ENCODE peak calls at places on chromosomes 16 and 17, in ten cellular contexts. One of them, this sample, is unnamed.

GRCh38 chr16:72172105-72173034 is at the start of gene PMFBP1:
- DNase-seq in effector memory CD4-positive, alpha-beta T cell: no peak
- DNase-seq in aorta: no peak
- DNase-seq in GM06990: peak; percentile 75
- DNase-seq in NCI-H460: no peak
- DNase-seq in pancreas: no peak
- DNase-seq in GM04503: peak; percentile 60
- DNase-seq in CD4-positive, CD25-positive, alpha-beta regulatory T cell: no peak
- DNase-seq in stimulated activated CD4-positive, alpha-beta T cell treated with anti-CD3 and anti-CD28 coated beads, Interleukin-2, amount 100 ng/mL, for 48 hours: no peak
- DNase-seq in activated T-helper 1 cell treated with anti-CD3 and anti-CD28 coated beads, Interleukin-2, amount 50 U/mL, for 16 hours: no peak
- DNase-seq in this sample: peak; percentile 95

GRCh38 chr17:70521821-70522256 is 352.5 kb downstream of the KCNJ2 start:
- DNase-seq in effector memory CD4-positive, alpha-beta T cell: no peak
- DNase-seq in aorta: no peak
- DNase-seq in GM06990: no peak
- DNase-seq in NCI-H460: no peak
- DNase-seq in pancreas: peak; percentile 33
- DNase-seq in GM04503: no peak
- DNase-seq in CD4-positive, CD25-positive, alpha-beta regulatory T cell: no peak
- DNase-seq in stimulated activated CD4-positive, alpha-beta T cell treated with anti-CD3 and anti-CD28 coated beads, Interleukin-2, amount 100 ng/mL, for 48 hours: no peak
- DNase-seq in activated T-helper 1 cell treated with anti-CD3 and anti-CD28 coated beads, Interleukin-2, amount 50 U/mL, for 16 hours: no peak
- DNase-seq in this sample: peak; percentile 23

GRCh38 chr17:56812971-56813388 is 20.7 kb downstream of the C17orf67 start:
- DNase-seq in effector memory CD4-positive, alpha-beta T cell: no peak
- DNase-seq in aorta: no peak
- DNase-seq in GM06990: no peak
- DNase-seq in NCI-H460: no peak
- DNase-seq in pancreas: no peak
- DNase-seq in GM04503: no peak
- DNase-seq in CD4-positive, CD25-positive, alpha-beta regulatory T cell: no peak
- DNase-seq in stimulated activated CD4-positive, alpha-beta T cell treated with anti-CD3 and anti-CD28 coated beads, Interleukin-2, amount 100 ng/mL, for 48 hours: no peak
- DNase-seq in activated T-helper 1 cell treated with anti-CD3 and anti-CD28 coated beads, Interleukin-2, amount 50 U/mL, for 16 hours: no peak
- DNase-seq in this sample: no peak

GRCh38 chr16:30875881-30876791 is 17.7 kb downstream of the BCL7C start:
- DNase-seq in effector memory CD4-positive, alpha-beta T cell: peak; percentile 9
- DNase-seq in aorta: peak; percentile 0
- DNase-seq in GM06990: peak; percentile 63
- DNase-seq in NCI-H460: no peak
- DNase-seq in pancreas: no peak
- DNase-seq in GM04503: no peak
- DNase-seq in CD4-positive, CD25-positive, alpha-beta regulatory T cell: no peak
- DNase-seq in stimulated activated CD4-positive, alpha-beta T cell treated with anti-CD3 and anti-CD28 coated beads, Interleukin-2, amount 100 ng/mL, for 48 hours: no peak
- DNase-seq in activated T-helper 1 cell treated with anti-CD3 and anti-CD28 coated beads, Interleukin-2, amount 50 U/mL, for 16 hours: no peak
- DNase-seq in this sample: peak; percentile 48

GRCh38 chr16:84266451-84266850 is 26.6 kb upstream of the KCNG4 start:
- DNase-seq in effector memory CD4-positive, alpha-beta T cell: no peak
- DNase-seq in aorta: no peak
- DNase-seq in GM06990: no peak
- DNase-seq in NCI-H460: peak; percentile 39
- DNase-seq in pancreas: peak; percentile 6
- DNase-seq in GM04503: peak; percentile 20
- DNase-seq in CD4-positive, CD25-positive, alpha-beta regulatory T cell: peak; percentile 2
- DNase-seq in stimulated activated CD4-positive, alpha-beta T cell treated with anti-CD3 and anti-CD28 coated beads, Interleukin-2, amount 100 ng/mL, for 48 hours: peak; percentile 10
- DNase-seq in activated T-helper 1 cell treated with anti-CD3 and anti-CD28 coated beads, Interleukin-2, amount 50 U/mL, for 16 hours: no peak
- DNase-seq in this sample: peak; percentile 79

GRCh38 chr17:63675231-63675606 is 24.7 kb downstream of the LIMD2 start:
- DNase-seq in effector memory CD4-positive, alpha-beta T cell: no peak
- DNase-seq in aorta: no peak
- DNase-seq in GM06990: no peak
- DNase-seq in NCI-H460: no peak
- DNase-seq in pancreas: no peak
- DNase-seq in GM04503: no peak
- DNase-seq in CD4-positive, CD25-positive, alpha-beta regulatory T cell: no peak
- DNase-seq in stimulated activated CD4-positive, alpha-beta T cell treated with anti-CD3 and anti-CD28 coated beads, Interleukin-2, amount 100 ng/mL, for 48 hours: no peak
- DNase-seq in activated T-helper 1 cell treated with anti-CD3 and anti-CD28 coated beads, Interleukin-2, amount 50 U/mL, for 16 hours: no peak
- DNase-seq in this sample: peak; percentile 83

GRCh38 chr17:79220715-79221291 is 146.2 kb downstream of the ENGASE start:
- DNase-seq in effector memory CD4-positive, alpha-beta T cell: no peak
- DNase-seq in aorta: no peak
- DNase-seq in GM06990: no peak
- DNase-seq in NCI-H460: no peak
- DNase-seq in pancreas: no peak
- DNase-seq in GM04503: no peak
- DNase-seq in CD4-positive, CD25-positive, alpha-beta regulatory T cell: no peak
- DNase-seq in stimulated activated CD4-positive, alpha-beta T cell treated with anti-CD3 and anti-CD28 coated beads, Interleukin-2, amount 100 ng/mL, for 48 hours: no peak
- DNase-seq in activated T-helper 1 cell treated with anti-CD3 and anti-CD28 coated beads, Interleukin-2, amount 50 U/mL, for 16 hours: no peak
- DNase-seq in this sample: no peak

GRCh38 chr17:42191209-42191608 is 3.1 kb downstream of the GHDC start:
- DNase-seq in effector memory CD4-positive, alpha-beta T cell: no peak
- DNase-seq in aorta: no peak
- DNase-seq in GM06990: no peak
- DNase-seq in NCI-H460: no peak
- DNase-seq in pancreas: no peak
- DNase-seq in GM04503: no peak
- DNase-seq in CD4-positive, CD25-positive, alpha-beta regulatory T cell: no peak
- DNase-seq in stimulated activated CD4-positive, alpha-beta T cell treated with anti-CD3 and anti-CD28 coated beads, Interleukin-2, amount 100 ng/mL, for 48 hours: no peak
- DNase-seq in activated T-helper 1 cell treated with anti-CD3 and anti-CD28 coated beads, Interleukin-2, amount 50 U/mL, for 16 hours: no peak
- DNase-seq in this sample: no peak

GRCh38 chr16:69741951-69742904 is 12.5 kb downstream of the NOB1 start:
- DNase-seq in effector memory CD4-positive, alpha-beta T cell: no peak
- DNase-seq in aorta: peak; percentile 91
- DNase-seq in GM06990: no peak
- DNase-seq in NCI-H460: no peak
- DNase-seq in pancreas: peak; percentile 45
- DNase-seq in GM04503: no peak
- DNase-seq in CD4-positive, CD25-positive, alpha-beta regulatory T cell: no peak
- DNase-seq in stimulated activated CD4-positive, alpha-beta T cell treated with anti-CD3 and anti-CD28 coated beads, Interleukin-2, amount 100 ng/mL, for 48 hours: no peak
- DNase-seq in activated T-helper 1 cell treated with anti-CD3 and anti-CD28 coated beads, Interleukin-2, amount 50 U/mL, for 16 hours: no peak
- DNase-seq in this sample: peak; percentile 80

GRCh38 chr16:82220541-82220940 is 50.5 kb upstream of the MPHOSPH6 start:
- DNase-seq in effector memory CD4-positive, alpha-beta T cell: no peak
- DNase-seq in aorta: no peak
- DNase-seq in GM06990: no peak
- DNase-seq in NCI-H460: no peak
- DNase-seq in pancreas: no peak
- DNase-seq in GM04503: no peak
- DNase-seq in CD4-positive, CD25-positive, alpha-beta regulatory T cell: no peak
- DNase-seq in stimulated activated CD4-positive, alpha-beta T cell treated with anti-CD3 and anti-CD28 coated beads, Interleukin-2, amount 100 ng/mL, for 48 hours: no peak
- DNase-seq in activated T-helper 1 cell treated with anti-CD3 and anti-CD28 coated beads, Interleukin-2, amount 50 U/mL, for 16 hours: no peak
- DNase-seq in this sample: no peak

GRCh38 chr17:69969897-69970296 is 105.1 kb upstream of the KCNJ16 start:
- DNase-seq in effector memory CD4-positive, alpha-beta T cell: no peak
- DNase-seq in aorta: no peak
- DNase-seq in GM06990: no peak
- DNase-seq in NCI-H460: no peak
- DNase-seq in pancreas: no peak
- DNase-seq in GM04503: no peak
- DNase-seq in CD4-positive, CD25-positive, alpha-beta regulatory T cell: no peak
- DNase-seq in stimulated activated CD4-positive, alpha-beta T cell treated with anti-CD3 and anti-CD28 coated beads, Interleukin-2, amount 100 ng/mL, for 48 hours: no peak
- DNase-seq in activated T-helper 1 cell treated with anti-CD3 and anti-CD28 coated beads, Interleukin-2, amount 50 U/mL, for 16 hours: no peak
- DNase-seq in this sample: no peak

GRCh38 chr16:3028716-3029319 is 5.0 kb downstream of the THOC6 start:
- DNase-seq in effector memory CD4-positive, alpha-beta T cell: no peak
- DNase-seq in aorta: no peak
- DNase-seq in GM06990: no peak
- DNase-seq in NCI-H460: no peak
- DNase-seq in pancreas: peak; percentile 39
- DNase-seq in GM04503: no peak
- DNase-seq in CD4-positive, CD25-positive, alpha-beta regulatory T cell: no peak
- DNase-seq in stimulated activated CD4-positive, alpha-beta T cell treated with anti-CD3 and anti-CD28 coated beads, Interleukin-2, amount 100 ng/mL, for 48 hours: no peak
- DNase-seq in activated T-helper 1 cell treated with anti-CD3 and anti-CD28 coated beads, Interleukin-2, amount 50 U/mL, for 16 hours: no peak
- DNase-seq in this sample: no peak

GRCh38 chr16:71339481-71340171 is 18.9 kb upstream of the CALB2 start:
- DNase-seq in effector memory CD4-positive, alpha-beta T cell: no peak
- DNase-seq in aorta: no peak
- DNase-seq in GM06990: no peak
- DNase-seq in NCI-H460: no peak
- DNase-seq in pancreas: no peak
- DNase-seq in GM04503: no peak
- DNase-seq in CD4-positive, CD25-positive, alpha-beta regulatory T cell: no peak
- DNase-seq in stimulated activated CD4-positive, alpha-beta T cell treated with anti-CD3 and anti-CD28 coated beads, Interleukin-2, amount 100 ng/mL, for 48 hours: no peak
- DNase-seq in activated T-helper 1 cell treated with anti-CD3 and anti-CD28 coated beads, Interleukin-2, amount 50 U/mL, for 16 hours: no peak
- DNase-seq in this sample: no peak

GRCh38 chr17:66627985-66628384 is 206.9 kb upstream of the CACNG5 start:
- DNase-seq in effector memory CD4-positive, alpha-beta T cell: no peak
- DNase-seq in aorta: no peak
- DNase-seq in GM06990: no peak
- DNase-seq in NCI-H460: no peak
- DNase-seq in pancreas: no peak
- DNase-seq in GM04503: no peak
- DNase-seq in CD4-positive, CD25-positive, alpha-beta regulatory T cell: no peak
- DNase-seq in stimulated activated CD4-positive, alpha-beta T cell treated with anti-CD3 and anti-CD28 coated beads, Interleukin-2, amount 100 ng/mL, for 48 hours: no peak
- DNase-seq in activated T-helper 1 cell treated with anti-CD3 and anti-CD28 coated beads, Interleukin-2, amount 50 U/mL, for 16 hours: no peak
- DNase-seq in this sample: no peak

GRCh38 chr16:59341368-59341767 is 607.3 kb upstream of the GOT2 start:
- DNase-seq in effector memory CD4-positive, alpha-beta T cell: no peak
- DNase-seq in aorta: no peak
- DNase-seq in GM06990: no peak
- DNase-seq in NCI-H460: no peak
- DNase-seq in pancreas: no peak
- DNase-seq in GM04503: no peak
- DNase-seq in CD4-positive, CD25-positive, alpha-beta regulatory T cell: no peak
- DNase-seq in stimulated activated CD4-positive, alpha-beta T cell treated with anti-CD3 and anti-CD28 coated beads, Interleukin-2, amount 100 ng/mL, for 48 hours: no peak
- DNase-seq in activated T-helper 1 cell treated with anti-CD3 and anti-CD28 coated beads, Interleukin-2, amount 50 U/mL, for 16 hours: no peak
- DNase-seq in this sample: no peak

GRCh38 chr16:67963325-67964321 is 4.8 kb downstream of the SLC12A4 start:
- DNase-seq in effector memory CD4-positive, alpha-beta T cell: no peak
- DNase-seq in aorta: peak; percentile 80
- DNase-seq in GM06990: no peak
- DNase-seq in NCI-H460: no peak
- DNase-seq in pancreas: peak; percentile 5
- DNase-seq in GM04503: no peak
- DNase-seq in CD4-positive, CD25-positive, alpha-beta regulatory T cell: no peak
- DNase-seq in stimulated activated CD4-positive, alpha-beta T cell treated with anti-CD3 and anti-CD28 coated beads, Interleukin-2, amount 100 ng/mL, for 48 hours: no peak
- DNase-seq in activated T-helper 1 cell treated with anti-CD3 and anti-CD28 coated beads, Interleukin-2, amount 50 U/mL, for 16 hours: no peak
- DNase-seq in this sample: peak; percentile 31

GRCh38 chr16:71919033-71919432 is 23.7 kb downstream of the IST1 start:
- DNase-seq in effector memory CD4-positive, alpha-beta T cell: no peak
- DNase-seq in aorta: no peak
- DNase-seq in GM06990: peak; percentile 17
- DNase-seq in NCI-H460: no peak
- DNase-seq in pancreas: no peak
- DNase-seq in GM04503: no peak
- DNase-seq in CD4-positive, CD25-positive, alpha-beta regulatory T cell: no peak
- DNase-seq in stimulated activated CD4-positive, alpha-beta T cell treated with anti-CD3 and anti-CD28 coated beads, Interleukin-2, amount 100 ng/mL, for 48 hours: no peak
- DNase-seq in activated T-helper 1 cell treated with anti-CD3 and anti-CD28 coated beads, Interleukin-2, amount 50 U/mL, for 16 hours: no peak
- DNase-seq in this sample: no peak

GRCh38 chr16:29745853-29746345 is at the start of gene C16orf54:
- DNase-seq in effector memory CD4-positive, alpha-beta T cell: peak; percentile 97
- DNase-seq in aorta: peak; percentile 86
- DNase-seq in GM06990: peak; percentile 85
- DNase-seq in NCI-H460: no peak
- DNase-seq in pancreas: no peak
- DNase-seq in GM04503: no peak
- DNase-seq in CD4-positive, CD25-positive, alpha-beta regulatory T cell: peak; percentile 86
- DNase-seq in stimulated activated CD4-positive, alpha-beta T cell treated with anti-CD3 and anti-CD28 coated beads, Interleukin-2, amount 100 ng/mL, for 48 hours: peak; percentile 76
- DNase-seq in activated T-helper 1 cell treated with anti-CD3 and anti-CD28 coated beads, Interleukin-2, amount 50 U/mL, for 16 hours: peak; percentile 87
- DNase-seq in this sample: no peak

GRCh38 chr17:78325076-78325712 is 34.7 kb downstream of the SOCS3 start:
- DNase-seq in effector memory CD4-positive, alpha-beta T cell: no peak
- DNase-seq in aorta: no peak
- DNase-seq in GM06990: no peak
- DNase-seq in NCI-H460: peak; percentile 44
- DNase-seq in pancreas: no peak
- DNase-seq in GM04503: no peak
- DNase-seq in CD4-positive, CD25-positive, alpha-beta regulatory T cell: no peak
- DNase-seq in stimulated activated CD4-positive, alpha-beta T cell treated with anti-CD3 and anti-CD28 coated beads, Interleukin-2, amount 100 ng/mL, for 48 hours: no peak
- DNase-seq in activated T-helper 1 cell treated with anti-CD3 and anti-CD28 coated beads, Interleukin-2, amount 50 U/mL, for 16 hours: no peak
- DNase-seq in this sample: peak; percentile 61

This sample was measured in dermis blood vessel endothelial cell.